ENCODE peak calls at places on chromosomes 5 and 9, in ten cellular contexts. One of them, this sample, is unnamed.

GRCh38 chr9:105333076-105333475 is 88.6 kb downstream of the SLC44A1 start:
- DNase-seq in stromal cell of bone marrow: peak
- DNase-seq in caudate nucleus: no peak
- DNase-seq in effector CD4-positive, alpha-beta T cell: no peak
- DNase-seq in SW480: no peak
- DNase-seq in activated effector memory CD4-positive, alpha-beta T cell treated with Interleukin-2 at 50 U/mL for 16 hours: no peak
- DNase-seq in kidney glomerular epithelial cell: no peak
- DNase-seq in EH: peak
- DNase-seq in activated CD4-positive, alpha-beta T cell treated with anti-CD3 and anti-CD28 coated beads for 48 hours: no peak
- DNase-seq in dermis microvascular lymphatic vessel endothelial cell: no peak
- DNase-seq in this sample: no peak

GRCh38 chr5:72107874-72108199 is 562 bp downstream of the MAP1B start:
- DNase-seq in activated effector memory CD4-positive, alpha-beta T cell treated with Interleukin-2 at 50 U/mL for 16 hours: no peak
- DNase-seq in effector CD4-positive, alpha-beta T cell: no peak
- DNase-seq in dermis microvascular lymphatic vessel endothelial cell: no peak
- DNase-seq in activated CD4-positive, alpha-beta T cell treated with anti-CD3 and anti-CD28 coated beads for 48 hours: peak
- DNase-seq in caudate nucleus: no peak
- DNase-seq in kidney glomerular epithelial cell: no peak
- DNase-seq in stromal cell of bone marrow: no peak
- DNase-seq in EH: no peak
- DNase-seq in SW480: peak
- DNase-seq in this sample: no peak

GRCh38 chr5:139494256-139494655 is 11.7 kb upstream of the STING1 start:
- DNase-seq in dermis microvascular lymphatic vessel endothelial cell: no peak
- DNase-seq in caudate nucleus: no peak
- DNase-seq in effector CD4-positive, alpha-beta T cell: no peak
- DNase-seq in activated CD4-positive, alpha-beta T cell treated with anti-CD3 and anti-CD28 coated beads for 48 hours: no peak
- DNase-seq in EH: peak
- DNase-seq in activated effector memory CD4-positive, alpha-beta T cell treated with Interleukin-2 at 50 U/mL for 16 hours: no peak
- DNase-seq in SW480: no peak
- DNase-seq in stromal cell of bone marrow: peak
- DNase-seq in kidney glomerular epithelial cell: no peak
- DNase-seq in this sample: no peak

GRCh38 chr9:119790022-119790421 is 420.8 kb upstream of the BRINP1 start:
- DNase-seq in stromal cell of bone marrow: no peak
- DNase-seq in kidney glomerular epithelial cell: no peak
- DNase-seq in dermis microvascular lymphatic vessel endothelial cell: no peak
- DNase-seq in EH: no peak
- DNase-seq in effector CD4-positive, alpha-beta T cell: no peak
- DNase-seq in caudate nucleus: no peak
- DNase-seq in activated effector memory CD4-positive, alpha-beta T cell treated with Interleukin-2 at 50 U/mL for 16 hours: no peak
- DNase-seq in activated CD4-positive, alpha-beta T cell treated with anti-CD3 and anti-CD28 coated beads for 48 hours: no peak
- DNase-seq in SW480: no peak
- DNase-seq in this sample: no peak

GRCh38 chr9:19381656-19382055 is 1.6 kb upstream of the RPS6 start:
- DNase-seq in EH: no peak
- DNase-seq in caudate nucleus: no peak
- DNase-seq in SW480: no peak
- DNase-seq in kidney glomerular epithelial cell: no peak
- DNase-seq in stromal cell of bone marrow: no peak
- DNase-seq in activated effector memory CD4-positive, alpha-beta T cell treated with Interleukin-2 at 50 U/mL for 16 hours: no peak
- DNase-seq in activated CD4-positive, alpha-beta T cell treated with anti-CD3 and anti-CD28 coated beads for 48 hours: peak
- DNase-seq in effector CD4-positive, alpha-beta T cell: no peak
- DNase-seq in dermis microvascular lymphatic vessel endothelial cell: no peak
- DNase-seq in this sample: no peak

GRCh38 chr9:2722715-2723114 is 5.4 kb downstream of the KCNV2 start:
- DNase-seq in SW480: peak
- DNase-seq in effector CD4-positive, alpha-beta T cell: no peak
- DNase-seq in activated CD4-positive, alpha-beta T cell treated with anti-CD3 and anti-CD28 coated beads for 48 hours: no peak
- DNase-seq in stromal cell of bone marrow: peak
- DNase-seq in activated effector memory CD4-positive, alpha-beta T cell treated with Interleukin-2 at 50 U/mL for 16 hours: no peak
- DNase-seq in dermis microvascular lymphatic vessel endothelial cell: no peak
- DNase-seq in kidney glomerular epithelial cell: peak
- DNase-seq in EH: peak
- DNase-seq in caudate nucleus: no peak
- DNase-seq in this sample: no peak

GRCh38 chr9:37876376-37876775 is 27.6 kb downstream of the SLC25A51 start:
- DNase-seq in activated effector memory CD4-positive, alpha-beta T cell treated with Interleukin-2 at 50 U/mL for 16 hours: no peak
- DNase-seq in activated CD4-positive, alpha-beta T cell treated with anti-CD3 and anti-CD28 coated beads for 48 hours: no peak
- DNase-seq in stromal cell of bone marrow: no peak
- DNase-seq in EH: no peak
- DNase-seq in effector CD4-positive, alpha-beta T cell: no peak
- DNase-seq in kidney glomerular epithelial cell: no peak
- DNase-seq in dermis microvascular lymphatic vessel endothelial cell: no peak
- DNase-seq in caudate nucleus: no peak
- DNase-seq in SW480: no peak
- DNase-seq in this sample: no peak

GRCh38 chr5:170907758-170908157 is 45.9 kb downstream of the RANBP17 start:
- DNase-seq in caudate nucleus: no peak
- DNase-seq in stromal cell of bone marrow: peak
- DNase-seq in EH: peak
- DNase-seq in effector CD4-positive, alpha-beta T cell: no peak
- DNase-seq in kidney glomerular epithelial cell: peak
- DNase-seq in SW480: no peak
- DNase-seq in dermis microvascular lymphatic vessel endothelial cell: no peak
- DNase-seq in activated effector memory CD4-positive, alpha-beta T cell treated with Interleukin-2 at 50 U/mL for 16 hours: no peak
- DNase-seq in activated CD4-positive, alpha-beta T cell treated with anti-CD3 and anti-CD28 coated beads for 48 hours: no peak
- DNase-seq in this sample: no peak

GRCh38 chr5:138610468-138611294 is 35.5 kb upstream of the HSPA9 start:
- DNase-seq in activated effector memory CD4-positive, alpha-beta T cell treated with Interleukin-2 at 50 U/mL for 16 hours: no peak
- DNase-seq in SW480: no peak
- DNase-seq in effector CD4-positive, alpha-beta T cell: no peak
- DNase-seq in caudate nucleus: no peak
- DNase-seq in activated CD4-positive, alpha-beta T cell treated with anti-CD3 and anti-CD28 coated beads for 48 hours: no peak
- DNase-seq in dermis microvascular lymphatic vessel endothelial cell: peak
- DNase-seq in stromal cell of bone marrow: no peak
- DNase-seq in EH: no peak
- DNase-seq in kidney glomerular epithelial cell: no peak
- DNase-seq in this sample: no peak

GRCh38 chr5:111221139-111221538 is 3.0 kb upstream of the CAMK4 start:
- DNase-seq in activated effector memory CD4-positive, alpha-beta T cell treated with Interleukin-2 at 50 U/mL for 16 hours: no peak
- DNase-seq in caudate nucleus: no peak
- DNase-seq in activated CD4-positive, alpha-beta T cell treated with anti-CD3 and anti-CD28 coated beads for 48 hours: no peak
- DNase-seq in dermis microvascular lymphatic vessel endothelial cell: no peak
- DNase-seq in kidney glomerular epithelial cell: no peak
- DNase-seq in EH: no peak
- DNase-seq in SW480: no peak
- DNase-seq in stromal cell of bone marrow: no peak
- DNase-seq in effector CD4-positive, alpha-beta T cell: no peak
- DNase-seq in this sample: no peak

GRCh38 chr5:138936225-138936967 is 61.3 kb upstream of the LRRTM2 start:
- DNase-seq in caudate nucleus: no peak
- DNase-seq in SW480: no peak
- DNase-seq in dermis microvascular lymphatic vessel endothelial cell: no peak
- DNase-seq in EH: peak
- DNase-seq in kidney glomerular epithelial cell: no peak
- DNase-seq in activated CD4-positive, alpha-beta T cell treated with anti-CD3 and anti-CD28 coated beads for 48 hours: no peak
- DNase-seq in activated effector memory CD4-positive, alpha-beta T cell treated with Interleukin-2 at 50 U/mL for 16 hours: no peak
- DNase-seq in stromal cell of bone marrow: no peak
- DNase-seq in effector CD4-positive, alpha-beta T cell: no peak
- DNase-seq in this sample: no peak

GRCh38 chr5:36683821-36684434 is 77.5 kb downstream of the SLC1A3 start:
- DNase-seq in stromal cell of bone marrow: no peak
- DNase-seq in SW480: no peak
- DNase-seq in activated effector memory CD4-positive, alpha-beta T cell treated with Interleukin-2 at 50 U/mL for 16 hours: no peak
- DNase-seq in kidney glomerular epithelial cell: no peak
- DNase-seq in activated CD4-positive, alpha-beta T cell treated with anti-CD3 and anti-CD28 coated beads for 48 hours: no peak
- DNase-seq in dermis microvascular lymphatic vessel endothelial cell: no peak
- DNase-seq in effector CD4-positive, alpha-beta T cell: no peak
- DNase-seq in EH: peak
- DNase-seq in caudate nucleus: peak
- DNase-seq in this sample: no peak

GRCh38 chr9:137482094-137482781 is 23.1 kb upstream of the NSMF start:
- DNase-seq in stromal cell of bone marrow: peak
- DNase-seq in caudate nucleus: no peak
- DNase-seq in kidney glomerular epithelial cell: no peak
- DNase-seq in EH: peak
- DNase-seq in SW480: peak
- DNase-seq in dermis microvascular lymphatic vessel endothelial cell: peak
- DNase-seq in effector CD4-positive, alpha-beta T cell: no peak
- DNase-seq in activated CD4-positive, alpha-beta T cell treated with anti-CD3 and anti-CD28 coated beads for 48 hours: no peak
- DNase-seq in activated effector memory CD4-positive, alpha-beta T cell treated with Interleukin-2 at 50 U/mL for 16 hours: no peak
- DNase-seq in this sample: peak

GRCh38 chr9:114086009-114086408 is 7.9 kb upstream of the AMBP start:
- DNase-seq in activated CD4-positive, alpha-beta T cell treated with anti-CD3 and anti-CD28 coated beads for 48 hours: no peak
- DNase-seq in dermis microvascular lymphatic vessel endothelial cell: no peak
- DNase-seq in stromal cell of bone marrow: no peak
- DNase-seq in effector CD4-positive, alpha-beta T cell: no peak
- DNase-seq in EH: no peak
- DNase-seq in SW480: no peak
- DNase-seq in activated effector memory CD4-positive, alpha-beta T cell treated with Interleukin-2 at 50 U/mL for 16 hours: no peak
- DNase-seq in kidney glomerular epithelial cell: no peak
- DNase-seq in caudate nucleus: no peak
- DNase-seq in this sample: no peak

GRCh38 chr5:145588113-145588512 is 247.0 kb downstream of the PRELID2 start:
- DNase-seq in EH: no peak
- DNase-seq in dermis microvascular lymphatic vessel endothelial cell: no peak
- DNase-seq in activated effector memory CD4-positive, alpha-beta T cell treated with Interleukin-2 at 50 U/mL for 16 hours: no peak
- DNase-seq in activated CD4-positive, alpha-beta T cell treated with anti-CD3 and anti-CD28 coated beads for 48 hours: no peak
- DNase-seq in caudate nucleus: no peak
- DNase-seq in effector CD4-positive, alpha-beta T cell: no peak
- DNase-seq in SW480: no peak
- DNase-seq in stromal cell of bone marrow: no peak
- DNase-seq in kidney glomerular epithelial cell: no peak
- DNase-seq in this sample: no peak

GRCh38 chr5:35120745-35121144 is 73.0 kb upstream of the AGXT2 start:
- DNase-seq in kidney glomerular epithelial cell: no peak
- DNase-seq in activated effector memory CD4-positive, alpha-beta T cell treated with Interleukin-2 at 50 U/mL for 16 hours: no peak
- DNase-seq in stromal cell of bone marrow: no peak
- DNase-seq in SW480: no peak
- DNase-seq in EH: no peak
- DNase-seq in activated CD4-positive, alpha-beta T cell treated with anti-CD3 and anti-CD28 coated beads for 48 hours: no peak
- DNase-seq in caudate nucleus: no peak
- DNase-seq in effector CD4-positive, alpha-beta T cell: no peak
- DNase-seq in dermis microvascular lymphatic vessel endothelial cell: no peak
- DNase-seq in this sample: no peak

GRCh38 chr5:157004893-157005551 is 42.0 kb upstream of the TIMD4 start:
- DNase-seq in activated CD4-positive, alpha-beta T cell treated with anti-CD3 and anti-CD28 coated beads for 48 hours: no peak
- DNase-seq in SW480: peak
- DNase-seq in stromal cell of bone marrow: no peak
- DNase-seq in dermis microvascular lymphatic vessel endothelial cell: no peak
- DNase-seq in kidney glomerular epithelial cell: peak
- DNase-seq in effector CD4-positive, alpha-beta T cell: no peak
- DNase-seq in caudate nucleus: no peak
- DNase-seq in activated effector memory CD4-positive, alpha-beta T cell treated with Interleukin-2 at 50 U/mL for 16 hours: no peak
- DNase-seq in EH: peak
- DNase-seq in this sample: no peak

GRCh38 chr5:179297026-179297425 is 48.2 kb downstream of the ADAMTS2 start:
- DNase-seq in stromal cell of bone marrow: no peak
- DNase-seq in activated effector memory CD4-positive, alpha-beta T cell treated with Interleukin-2 at 50 U/mL for 16 hours: no peak
- DNase-seq in caudate nucleus: no peak
- DNase-seq in activated CD4-positive, alpha-beta T cell treated with anti-CD3 and anti-CD28 coated beads for 48 hours: no peak
- DNase-seq in effector CD4-positive, alpha-beta T cell: no peak
- DNase-seq in kidney glomerular epithelial cell: no peak
- DNase-seq in SW480: no peak
- DNase-seq in EH: no peak
- DNase-seq in dermis microvascular lymphatic vessel endothelial cell: no peak
- DNase-seq in this sample: no peak